ENCODE peak calls at places on chromosomes 4 and X, in six cellular contexts. D, I, N, C, L and F are unnamed samples.

GRCh38 chrX:22520128-22520828 is 247.6 kb downstream of the CBLL2 start:
- DNase-seq in L (no peak), N (no peak), I (no peak), C (peak; percentile 15), D (no peak), F (no peak)

GRCh38 chr4:40722576-40723161 is 27.1 kb upstream of the NSUN7 start:
- DNase-seq in L (no peak), D (no peak), I (no peak), C (no peak), N (no peak), F (no peak)

GRCh38 chr4:94349193-94349592 is 6.6 kb upstream of the HPGDS start:
- DNase-seq in C (no peak), N (no peak), I (no peak), L (no peak), D (no peak), F (no peak)

GRCh38 chrX:99914676-99915075 is 495.4 kb downstream of the PCDH19 start:
- DNase-seq in L (no peak), N (no peak), D (no peak), C (no peak), I (no peak), F (no peak)

GRCh38 chr4:102599455-102599854 is 98.3 kb downstream of the NFKB1 start:
- DNase-seq in N (no peak), D (no peak), L (no peak), C (no peak), I (no peak), F (no peak)

GRCh38 chrX:130171446-130172126 is at the start of gene RAB33A:
- DNase-seq in L (no peak), I (peak; percentile 31), D (peak; percentile 64), C (no peak), N (no peak), F (no peak)

GRCh38 chr4:119536572-119537528 is 91.8 kb downstream of the PDE5A start:
- DNase-seq in D (no peak), C (no peak), I (no peak), N (no peak), L (no peak), F (no peak)

GRCh38 chrX:14051416-14051815 is 21.7 kb upstream of the GEMIN8 start:
- DNase-seq in N (no peak), I (no peak), D (no peak), C (no peak), L (no peak), F (no peak)

GRCh38 chr4:14333616-14334015 is 668.7 kb upstream of the CPEB2 start:
- DNase-seq in I (no peak), N (no peak), L (no peak), D (no peak), C (no peak), F (no peak)
- H3K27ac ChIP-seq in I (no peak overlapping the region), N (no peak overlapping the region), L (no peak overlapping the region), D (no peak overlapping the region), C (no peak overlapping the region), F (no peak overlapping the region)

GRCh38 chr4:185835814-185836213 is 23.8 kb upstream of the SORBS2 start:
- DNase-seq in C (no peak), D (no peak), L (no peak), N (no peak), I (no peak), F (no peak)
- H3K27ac ChIP-seq in C (no peak overlapping the region), D (no peak overlapping the region), L (no peak overlapping the region), N (no peak overlapping the region), I (no peak overlapping the region), F (no peak overlapping the region)

GRCh38 chr4:6960154-6960553 is 50.5 kb downstream of the TBC1D14 start:
- DNase-seq in I (no peak), C (no peak), N (no peak), L (no peak), D (no peak), F (no peak)

GRCh38 chr4:6962211-6963041 is 52.8 kb downstream of the TBC1D14 start:
- DNase-seq in I (no peak), C (no peak), D (no peak), N (no peak), L (no peak), F (no peak)

GRCh38 chr4:6963139-6963611 is 53.5 kb downstream of the TBC1D14 start:
- DNase-seq in N (peak; percentile 13), C (no peak), I (no peak), L (no peak), D (no peak), F (no peak)

GRCh38 chr4:6960628-6961027 is 51.0 kb downstream of the TBC1D14 start:
- DNase-seq in C (no peak), I (no peak), N (no peak), L (no peak), D (no peak), F (no peak)

GRCh38 chr4:6961496-6962210 is 52.0 kb downstream of the TBC1D14 start:
- DNase-seq in C (no peak), L (no peak), I (no peak), N (no peak), D (no peak), F (no peak)
- H3K27ac ChIP-seq in C (no peak overlapping the region), L (no peak overlapping the region), I (no peak overlapping the region), N (no peak overlapping the region), D (no peak overlapping the region), F (no peak overlapping the region)

GRCh38 chr4:178415925-178416324 is 973.7 kb upstream of the AGA start:
- DNase-seq in C (no peak), L (no peak), N (no peak), D (peak; percentile 61), I (no peak), F (no peak)

GRCh38 chr4:178414042-178414441 is 971.8 kb upstream of the AGA start:
- DNase-seq in N (no peak), C (no peak), D (no peak), L (no peak), I (no peak), F (no peak)

GRCh38 chr4:178414881-178415446 is 972.7 kb upstream of the AGA start:
- DNase-seq in N (no peak), D (peak; percentile 46), C (no peak), I (no peak), L (no peak), F (no peak)

DNA sequence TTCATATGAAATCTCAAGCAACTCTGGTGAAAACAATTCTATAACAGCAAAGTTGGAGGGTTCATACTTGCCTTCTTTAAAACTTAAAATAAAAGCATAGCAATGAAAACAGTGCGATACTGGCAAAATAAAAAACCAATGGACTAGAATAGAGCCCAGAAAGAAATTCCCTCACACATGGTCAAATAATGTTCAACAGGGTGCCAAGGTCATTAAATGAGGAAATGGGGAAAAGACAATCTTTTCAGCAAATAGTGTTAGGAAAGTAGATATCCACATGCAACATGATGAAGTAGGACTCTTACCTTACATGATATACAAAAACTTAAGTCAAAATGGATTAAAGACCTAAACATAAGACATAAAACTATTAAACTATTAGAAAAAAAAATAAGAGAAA is 970.2 kb upstream of the AGA start:
- DNase-seq in C (no peak), D (no peak), I (no peak), L (no peak), N (no peak), F (no peak)
- H3K27ac ChIP-seq in C (no peak overlapping the region), D (no peak overlapping the region), I (no peak overlapping the region), L (no peak overlapping the region), N (no peak overlapping the region), F (no peak overlapping the region)

DNA sequence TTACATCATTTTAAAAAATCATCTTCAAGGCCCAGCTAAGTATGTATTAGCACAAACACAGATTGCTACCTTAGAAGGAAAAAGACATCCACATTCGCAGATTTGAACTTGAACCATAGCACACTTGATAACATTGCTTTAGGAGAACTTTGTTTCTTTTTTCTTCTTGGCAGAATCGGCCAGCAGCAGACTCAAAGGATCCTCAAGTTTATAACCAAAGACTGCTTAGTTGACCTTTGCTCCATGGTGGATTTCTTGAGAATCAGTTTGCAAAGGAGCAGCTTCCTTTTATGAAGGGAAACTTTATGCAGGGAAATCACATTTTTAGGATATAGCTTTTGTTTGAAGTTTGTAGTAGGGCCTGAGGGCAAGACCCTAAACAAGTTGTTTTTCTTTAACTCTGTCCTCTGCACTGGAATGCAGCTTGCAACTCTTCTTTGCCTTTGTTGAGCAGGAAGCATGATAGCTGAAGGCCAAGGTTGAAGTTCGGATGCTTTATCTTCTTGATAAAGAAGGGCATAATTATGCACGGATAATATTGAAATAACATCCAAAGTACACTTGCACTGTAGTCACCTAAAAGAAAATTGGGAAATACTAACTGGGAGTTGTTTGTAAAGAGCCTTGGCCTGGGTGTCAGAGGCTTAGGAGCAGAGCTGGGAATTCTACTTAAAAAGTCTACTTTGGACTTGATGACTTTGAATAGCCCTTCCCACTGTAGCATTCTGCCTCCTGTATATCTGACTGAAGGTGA is 78.4 kb downstream of the CDS1 start:
- DNase-seq in C (no peak), D (no peak), I (no peak), L (no peak), N (no peak), F (no peak)
- H3K27ac ChIP-seq in C (no peak overlapping the region), D (no peak overlapping the region), I (no peak overlapping the region), L (no peak overlapping the region), N (no peak overlapping the region), F (no peak overlapping the region)